ENCODE peak calls at places on chromosomes 6 and 20, in six cellular contexts. G, Z, H, S, N and P are unnamed samples.

GRCh38 chr6:82487895-82488294 is 124.3 kb downstream of the TPBG start:
- DNase-seq in G (no peak), Z (no peak), H (no peak), S (no peak), N (no peak), P (no peak)

GRCh38 chr6:46757206-46757564 is 10.5 kb downstream of the ANKRD66 start:
- DNase-seq in G (no peak), Z (no peak), H (no peak), S (no peak), N (no peak), P (no peak)

GRCh38 chr20:53890434-53891305 is 179.7 kb downstream of the BCAS1 start:
- DNase-seq in G (no peak), Z (no peak), H (no peak), S (peak; percentile 46), N (no peak), P (no peak)

GRCh38 chr6:157497579-157497978 is 116.6 kb downstream of the ZDHHC14 start:
- DNase-seq in G (no peak), Z (no peak), H (no peak), S (no peak), N (no peak), P (no peak)

GRCh38 chr6:127343753-127344659 is 597 bp upstream of the ECHDC1 start:
- DNase-seq in G (no peak), Z (no peak), H (peak; percentile 72), S (no peak), N (no peak), P (no peak)

GRCh38 chr6:3258720-3259490 is at the start of gene PSMG4:
- DNase-seq in G (peak; percentile 98), Z (peak; percentile 87), H (peak; percentile 98), S (peak; percentile 99), N (peak; percentile 93), P (peak; percentile 83)

GRCh38 chr6:104325341-104326172 is 534.2 kb downstream of the HACE1 start:
- DNase-seq in G (peak; percentile 25), Z (no peak), H (no peak), S (no peak), N (no peak), P (no peak)

GRCh38 chr6:143299253-143300166 is 151.0 kb downstream of the ADAT2 start:
- DNase-seq in G (no peak), Z (no peak), H (no peak), S (no peak), N (no peak), P (no peak)

GRCh38 chr6:170404036-170404435 is 97.5 kb downstream of the FAM120B start:
- DNase-seq in G (no peak), Z (no peak), H (no peak), S (no peak), N (no peak), P (no peak)

GRCh38 chr20:59023616-59024015 is 4.4 kb downstream of the TUBB1 start:
- DNase-seq in G (no peak), Z (no peak), H (no peak), S (no peak), N (no peak), P (no peak)

GRCh38 chr6:16539086-16539931 is 222.0 kb downstream of the ATXN1 start:
- DNase-seq in G (no peak), Z (no peak), H (no peak), S (no peak), N (no peak), P (no peak)

GRCh38 chr6:145502417-145502816 is 232.9 kb downstream of the EPM2A start:
- DNase-seq in G (no peak), Z (no peak), H (no peak), S (no peak), N (no peak), P (no peak)

GRCh38 chr20:57381596-57382503 is 9.3 kb upstream of the RBM38 start:
- DNase-seq in G (peak; percentile 78), Z (peak; percentile 68), H (peak; percentile 95), S (peak; percentile 86), N (peak; percentile 77), P (peak; percentile 72)

GRCh38 chr6:39561536-39562266 is 163.5 kb downstream of the KIF6 start:
- DNase-seq in G (no peak), Z (no peak), H (no peak), S (no peak), N (no peak), P (no peak)

GRCh38 chr6:148435386-148435785 is 92.7 kb downstream of the SASH1 start:
- DNase-seq in G (no peak), Z (no peak), H (no peak), S (no peak), N (no peak), P (no peak)

GRCh38 chr6:137881522-137881886 is 14.4 kb downstream of the TNFAIP3 start:
- DNase-seq in G (no peak), Z (peak; percentile 44), H (peak; percentile 66), S (no peak), N (no peak), P (no peak)

GRCh38 chr6:35573495-35574110 is 60.9 kb upstream of the TULP1 start:
- DNase-seq in G (no peak), Z (no peak), H (no peak), S (no peak), N (no peak), P (no peak)

GRCh38 chr20:46701556-46701955 is 7.9 kb upstream of the SLC2A10 start:
- DNase-seq in G (no peak), Z (no peak), H (no peak), S (no peak), N (no peak), P (no peak)

GRCh38 chr6:135250234-135250633 is 69.1 kb downstream of the MYB start:
- DNase-seq in G (no peak), Z (no peak), H (no peak), S (no peak), N (no peak), P (no peak)

GRCh38 chr6:17589402-17590116 is 10.5 kb upstream of the FAM8A1 start:
- DNase-seq in G (no peak), Z (no peak), H (peak; percentile 65), S (no peak), N (no peak), P (no peak)

GRCh38 chr20:51758978-51759544 is 9.1 kb downstream of the ATP9A start:
- DNase-seq in G (no peak), Z (no peak), H (no peak), S (no peak), N (no peak), P (no peak)

GRCh38 chr6:45156075-45156474 is 172.1 kb upstream of the RUNX2 start:
- DNase-seq in G (no peak), Z (no peak), H (peak; percentile 88), S (no peak), N (no peak), P (no peak)

GRCh38 chr6:20605581-20605980 is 71.3 kb downstream of the CDKAL1 start:
- DNase-seq in G (no peak), Z (no peak), H (no peak), S (no peak), N (no peak), P (no peak)

GRCh38 chr20:46647469-46647868 is 3.8 kb downstream of the SLC13A3 start:
- DNase-seq in G (no peak), Z (no peak), H (no peak), S (no peak), N (no peak), P (no peak)

GRCh38 chr20:31833931-31834521 is 11.4 kb downstream of the FOXS1 start:
- DNase-seq in G (no peak), Z (no peak), H (no peak), S (no peak), N (no peak), P (no peak)

GRCh38 chr6:169263374-169263773 is 9.7 kb upstream of the THBS2 start:
- DNase-seq in G (no peak), Z (no peak), H (no peak), S (no peak), N (no peak), P (no peak)

GRCh38 chr20:47982574-47983360 is 197.5 kb upstream of the SULF2 start:
- DNase-seq in G (no peak), Z (no peak), H (no peak), S (no peak), N (no peak), P (no peak)

GRCh38 chr6:169960531-169960890 is 209.1 kb downstream of the ERMARD start:
- DNase-seq in G (no peak), Z (no peak), H (no peak), S (no peak), N (no peak), P (no peak)

GRCh38 chr6:154537486-154537885 is 27.0 kb upstream of the CNKSR3 start:
- DNase-seq in G (no peak), Z (no peak), H (no peak), S (no peak), N (no peak), P (no peak)

GRCh38 chr6:121309768-121310473 is 24.4 kb downstream of the TBC1D32 start:
- DNase-seq in G (no peak), Z (no peak), H (no peak), S (no peak), N (no peak), P (no peak)

GRCh38 chr20:53163486-53163885 is 191.3 kb downstream of the TSHZ2 start:
- DNase-seq in G (no peak), Z (no peak), H (no peak), S (no peak), N (no peak), P (no peak)